ENCODE peak calls at places on chromosomes 3 and 15, in nine cellular contexts. M is prostate gland, G is stomach, V is GM12865, B is astrocyte of the cerebellum, N is colonic mucosa, Q is cardiac muscle cell, T is NT2/D1, F is transverse colon. Y is an unnamed sample.

GRCh38 chr15:48754011-48754410 is 56.9 kb downstream of the CEP152 start:
- DNase-seq in F (no peak), T (no peak), N (no peak), Q (no peak), G (no peak), V (no peak), B (no peak), M (no peak), Y (no peak)

GRCh38 chr3:195249858-195250464 is 21.0 kb downstream of the XXYLT1 start:
- DNase-seq in G (no peak), T (no peak), M (no peak), Q (no peak), N (peak; percentile 10), F (no peak), V (no peak), B (no peak), Y (no peak)

GRCh38 chr3:10599017-10599416 is 93.6 kb upstream of the ATP2B2 start:
- DNase-seq in F (no peak), B (no peak), N (no peak), G (no peak), Q (no peak), V (no peak), M (no peak), T (no peak), Y (no peak)

GRCh38 chr15:47384316-47384715 is 333.0 kb upstream of the SEMA6D start:
- DNase-seq in B (peak; percentile 40), T (no peak), G (no peak), V (no peak), N (no peak), F (no peak), Q (peak; percentile 64), M (no peak), Y (peak; percentile 61)

GRCh38 chr3:149828390-149828789 is 15.4 kb downstream of the RNF13 start:
- DNase-seq in F (no peak), B (no peak), V (no peak), M (no peak), N (no peak), G (no peak), T (no peak), Q (no peak), Y (no peak)

GRCh38 chr3:27451845-27452244 is 32.3 kb downstream of the SLC4A7 start:
- DNase-seq in M (no peak), N (no peak), V (no peak), B (no peak), Q (no peak), T (no peak), F (no peak), G (no peak), Y (no peak)

GRCh38 chr3:61454806-61455205 is 106.6 kb upstream of the PTPRG start:
- DNase-seq in T (no peak), G (no peak), B (no peak), Q (no peak), F (no peak), M (no peak), N (no peak), V (no peak), Y (peak; percentile 16)

GRCh38 chr3:112963683-112964082 is 11.2 kb downstream of the CD200R1 start:
- DNase-seq in G (no peak), B (no peak), F (no peak), T (no peak), V (no peak), N (no peak), Q (no peak), M (no peak), Y (no peak)

GRCh38 chr3:123640311-123641083 is 55.6 kb upstream of the HACD2 start:
- DNase-seq in B (no peak), M (no peak), G (no peak), Q (no peak), T (no peak), N (no peak), V (no peak), F (no peak), Y (no peak)

GRCh38 chr3:140530603-140531002 is 147.3 kb upstream of the TRIM42 start:
- DNase-seq in F (no peak), Q (no peak), M (no peak), G (no peak), N (no peak), V (no peak), B (no peak), T (no peak), Y (no peak)

DNA sequence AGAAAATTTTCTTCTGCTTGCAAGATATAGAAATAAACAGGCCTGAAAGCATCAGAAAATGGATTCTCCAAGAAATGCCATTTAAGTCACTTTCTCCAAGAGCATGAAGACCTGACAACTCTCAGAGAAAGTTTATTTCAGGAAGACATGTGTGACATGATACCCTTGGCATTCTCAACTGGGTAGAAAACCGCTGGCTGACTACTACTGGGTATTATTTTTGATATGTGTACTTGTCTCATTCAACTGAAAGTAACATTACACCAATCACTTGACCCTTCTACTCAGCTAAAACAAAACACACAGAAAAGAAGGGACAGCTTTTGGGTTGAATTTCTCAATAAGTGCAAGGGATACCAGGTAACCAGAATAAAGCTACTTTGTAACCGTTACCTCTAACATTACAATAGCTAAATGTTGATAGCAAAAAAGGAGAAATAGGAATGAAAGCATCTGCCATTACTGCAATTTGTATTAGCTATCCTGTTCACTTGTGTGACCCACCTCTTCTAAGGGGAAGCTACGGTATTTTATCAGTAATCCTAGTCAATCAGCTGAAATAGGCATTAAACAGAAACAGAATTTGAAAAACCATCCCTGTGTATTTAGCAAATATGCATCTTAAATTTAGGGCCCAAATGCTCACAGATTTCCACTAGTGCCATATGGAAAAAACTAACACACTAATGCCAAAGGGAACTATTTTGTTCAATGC is 7.3 kb downstream of the TRA2B start:
- DNase-seq in T (no peak), B (no peak), N (no peak), F (no peak), Q (no peak), V (no peak), M (no peak), G (no peak), Y (no peak)
- H3K4me3 ChIP-seq in T (peak overlapping the region; percentile 1), B (no peak overlapping the region), N (no peak overlapping the region), F (no peak overlapping the region), Q (peak overlapping the region; percentile 0), V (peak overlapping the region; percentile 98), M (no peak overlapping the region), G (no peak overlapping the region), Y (no peak overlapping the region)

DNA sequence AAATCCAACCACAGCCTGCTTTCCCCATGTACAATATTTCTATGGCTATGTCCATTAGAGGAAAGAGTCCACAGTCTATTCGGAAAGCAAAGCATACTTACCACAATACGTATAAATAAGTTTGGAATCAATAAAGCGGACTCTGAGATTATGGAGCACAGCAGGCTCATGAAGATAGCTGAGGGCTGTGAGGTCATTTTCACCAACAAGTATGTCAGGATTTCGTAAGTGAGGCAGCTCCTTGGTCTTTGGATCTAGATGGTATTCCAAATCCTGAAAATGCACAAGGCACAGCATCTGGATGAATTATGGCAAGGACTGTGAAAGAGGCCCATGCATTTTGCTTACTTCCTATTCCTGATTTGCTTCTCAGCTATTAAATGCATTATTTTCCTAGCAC is 100.4 kb downstream of the MYO5A start:
- DNase-seq in T (no peak), F (no peak), N (no peak), M (no peak), G (no peak), B (no peak), V (no peak), Q (no peak), Y (no peak)
- H3K4me3 ChIP-seq in T (no peak overlapping the region), F (no peak overlapping the region), N (no peak overlapping the region), M (no peak overlapping the region), G (no peak overlapping the region), B (no peak overlapping the region), V (no peak overlapping the region), Q (no peak overlapping the region), Y (no peak overlapping the region)

GRCh38 chr15:60004019-60004845 is at the start of gene FOXB1:
- DNase-seq in G (no peak), M (no peak), B (no peak), T (no peak), F (no peak), V (no peak), N (no peak), Q (peak; percentile 72), Y (no peak)
- H3K4me3 ChIP-seq in G (peak within 1 kb of the TSS; percentile 39), M (no peak within 1 kb of the TSS), B (peak within 1 kb of the TSS; percentile 28), T (peak within 1 kb of the TSS; percentile 54), F (no peak within 1 kb of the TSS), V (no peak within 1 kb of the TSS), N (no peak within 1 kb of the TSS), Q (peak within 1 kb of the TSS; percentile 40), Y (peak within 1 kb of the TSS; percentile 20)

GRCh38 chr3:64642327-64643151 is 45.3 kb downstream of the ADAMTS9 start:
- DNase-seq in N (peak; percentile 44), B (no peak), Q (no peak), M (no peak), G (no peak), F (peak; percentile 21), V (no peak), T (no peak), Y (no peak)
- H3K4me3 ChIP-seq in N (peak overlapping the region; percentile 25), B (no peak overlapping the region), Q (no peak overlapping the region), M (no peak overlapping the region), G (no peak overlapping the region), F (peak overlapping the region; percentile 17), V (no peak overlapping the region), T (no peak overlapping the region), Y (no peak overlapping the region)

DNA sequence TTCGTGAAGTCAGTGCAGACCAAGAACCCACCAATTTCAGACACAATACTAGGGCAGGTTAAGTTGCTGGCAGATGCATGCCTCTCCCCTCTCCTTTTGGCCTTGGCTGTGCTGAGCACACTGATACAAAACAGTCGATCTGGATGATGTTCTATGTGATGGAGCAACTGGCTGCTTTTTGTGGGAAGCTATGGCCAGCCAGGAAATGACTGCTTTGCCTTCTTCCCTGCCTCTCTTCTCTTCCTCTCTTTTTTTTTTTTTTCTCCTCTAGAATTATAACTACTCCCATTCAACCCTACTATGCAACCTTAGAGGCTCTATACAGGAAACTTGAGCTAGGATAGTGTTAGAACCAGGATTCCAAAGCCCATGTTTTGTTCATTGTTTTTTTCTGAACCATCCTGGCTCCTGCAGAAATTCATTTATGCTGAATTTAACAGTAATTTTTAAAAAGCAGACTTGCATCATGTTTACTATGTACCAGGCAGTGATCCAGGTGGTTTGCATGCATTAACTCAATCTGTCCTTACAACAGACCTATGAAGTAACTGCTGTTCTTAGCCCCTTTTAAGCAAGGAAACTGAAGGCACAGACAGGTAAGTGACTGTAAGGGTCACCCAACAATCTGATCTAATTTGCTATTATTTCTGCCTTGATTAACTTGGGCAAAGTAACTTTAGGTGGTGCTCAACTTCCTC is 62.9 kb downstream of the PLD1 start:
- DNase-seq in G (no peak), T (no peak), M (no peak), F (no peak), B (no peak), N (no peak), V (no peak), Q (no peak), Y (no peak)
- H3K4me3 ChIP-seq in G (no peak overlapping the region), T (no peak overlapping the region), M (no peak overlapping the region), F (no peak overlapping the region), B (no peak overlapping the region), N (no peak overlapping the region), V (no peak overlapping the region), Q (no peak overlapping the region), Y (no peak overlapping the region)

GRCh38 chr3:71503525-71504249 is 79.8 kb downstream of the FOXP1 start:
- DNase-seq in V (no peak), G (no peak), B (peak; percentile 60), N (no peak), T (no peak), F (no peak), M (no peak), Q (no peak), Y (peak; percentile 67)
- H3K4me3 ChIP-seq in V (no peak overlapping the region), G (no peak overlapping the region), B (peak overlapping the region; percentile 7), N (no peak overlapping the region), T (no peak overlapping the region), F (no peak overlapping the region), M (no peak overlapping the region), Q (no peak overlapping the region), Y (peak overlapping the region; percentile 4)